ENCODE peak calls at places on chromosome 22, in nine cellular contexts. Z is fibroblast of mammary gland, M is fibroblast of lung, H is bronchial epithelial cell, J is foreskin fibroblast, F is astrocyte of the spinal cord, N is tibial nerve, U is BJ, L is cardiac fibroblast. V is an unnamed sample.

GRCh38 chr22:46116491-46116958 is 33.8 kb upstream of the PPARA start:
- DNase-seq in Z (peak), M (peak), H (peak), J (peak), F (peak), N (peak), U (no peak), L (peak), V (peak)

GRCh38 chr22:49206281-49206680 is 621.4 kb downstream of the BRD1 start:
- DNase-seq in Z (no peak), M (no peak), H (no peak), J (no peak), F (no peak), N (no peak), U (no peak), L (no peak), V (no peak)

GRCh38 chr22:49353185-49353584 is 474.5 kb downstream of the BRD1 start:
- DNase-seq in Z (no peak), M (no peak), H (no peak), J (no peak), F (no peak), N (no peak), U (no peak), L (no peak), V (no peak)

GRCh38 chr22:30609260-30610185 is 2.5 kb downstream of the TCN2 start:
- DNase-seq in Z (peak), M (peak), H (peak), J (peak), F (peak), N (no peak), U (peak), L (peak), V (peak)

GRCh38 chr22:48748113-48748859 is 1079.4 kb downstream of the BRD1 start:
- DNase-seq in Z (no peak), M (no peak), H (no peak), J (no peak), F (no peak), N (no peak), U (no peak), L (no peak), V (no peak)

GRCh38 chr22:28909375-28909774 is 26.0 kb downstream of the ZNRF3 start:
- DNase-seq in Z (peak), M (peak), H (no peak), J (no peak), F (no peak), N (no peak), U (no peak), L (peak), V (no peak)

GRCh38 chr22:18980829-18981228 is 44.7 kb upstream of the PRODH start:
- DNase-seq in Z (no peak), M (no peak), H (no peak), J (no peak), F (no peak), N (no peak), U (no peak), L (no peak), V (no peak)

GRCh38 chr22:37639070-37639760 is at the start of gene SH3BP1:
- DNase-seq in Z (no peak), M (peak), H (no peak), J (peak), F (no peak), N (no peak), U (no peak), L (peak), V (no peak)

GRCh38 chr22:29609139-29609538 is 5.7 kb downstream of the NF2 start:
- DNase-seq in Z (no peak), M (no peak), H (no peak), J (no peak), F (no peak), N (no peak), U (no peak), L (no peak), V (no peak)

GRCh38 chr22:30574095-30574981 is at the start of gene GAL3ST1:
- DNase-seq in Z (no peak), M (no peak), H (no peak), J (no peak), F (no peak), N (no peak), U (no peak), L (no peak), V (no peak)

GRCh38 chr22:27433585-27434190 is 367.9 kb downstream of the MN1 start:
- DNase-seq in Z (peak), M (peak), H (peak), J (no peak), F (no peak), N (no peak), U (no peak), L (no peak), V (no peak)

GRCh38 chr22:30627480-30627879 is 8.1 kb upstream of the SLC35E4 start:
- DNase-seq in Z (no peak), M (no peak), H (no peak), J (no peak), F (no peak), N (no peak), U (no peak), L (no peak), V (no peak)

GRCh38 chr22:30046716-30047363 is 33.4 kb upstream of the HORMAD2 start:
- DNase-seq in Z (no peak), M (no peak), H (no peak), J (no peak), F (no peak), N (no peak), U (no peak), L (no peak), V (no peak)

GRCh38 chr22:44403930-44404329 is 91.2 kb upstream of the SHISAL1 start:
- DNase-seq in Z (no peak), M (no peak), H (no peak), J (no peak), F (no peak), N (no peak), U (no peak), L (no peak), V (no peak)

GRCh38 chr22:46000081-46001027 is 23.4 kb upstream of the WNT7B start:
- DNase-seq in Z (no peak), M (no peak), H (no peak), J (no peak), F (no peak), N (no peak), U (no peak), L (no peak), V (no peak)

DNA sequence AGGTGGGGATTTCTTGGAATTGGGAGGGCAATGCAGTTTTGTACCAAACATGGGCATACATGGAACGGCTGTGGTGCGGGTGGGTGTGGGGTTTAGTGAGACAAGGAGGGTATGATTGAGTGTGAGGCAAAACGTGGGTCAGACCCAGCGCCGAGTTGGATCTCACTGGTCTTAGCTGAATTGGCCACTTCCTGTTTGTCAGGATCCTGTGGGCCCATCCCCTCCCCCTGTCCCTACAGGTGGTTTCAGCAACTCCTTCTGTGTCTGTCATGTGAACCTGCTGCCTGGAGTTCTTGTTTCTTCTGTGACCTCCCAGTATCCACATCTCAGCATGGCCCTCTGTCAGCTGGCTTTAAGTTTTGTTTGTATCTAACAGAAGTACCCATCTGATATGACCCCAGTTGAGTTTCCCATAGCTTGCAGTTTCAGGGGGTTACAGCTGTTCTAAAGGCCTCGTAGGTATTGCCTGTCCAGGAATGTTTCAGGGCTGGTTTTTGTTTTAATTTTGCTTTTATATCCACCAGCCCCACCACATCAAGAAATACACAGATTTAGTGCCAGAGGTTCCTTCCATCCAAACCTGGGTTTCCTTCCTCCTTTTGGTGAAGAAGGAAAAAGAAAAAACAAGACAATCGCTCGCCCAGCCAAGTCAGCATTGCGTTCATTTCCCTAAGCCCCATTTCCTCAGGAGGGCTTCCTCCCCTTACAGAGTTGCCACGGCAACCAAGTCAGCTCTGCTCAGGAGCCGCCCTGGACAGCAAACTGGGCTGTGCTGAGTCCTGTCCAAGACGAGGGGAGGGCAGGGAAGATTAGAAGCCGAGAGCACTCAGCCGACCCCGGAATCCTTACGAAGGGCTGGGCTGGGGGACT is 6.1 kb downstream of the APOL1 start:
- DNase-seq in Z (peak), M (peak), H (no peak), J (no peak), F (peak), N (no peak), U (no peak), L (peak), V (no peak)
- H3K4me3 ChIP-seq in Z (no peak), M (no peak), H (no peak), J (no peak), F (no peak), N (no peak), U (no peak), L (no peak), V (no peak)

DNA sequence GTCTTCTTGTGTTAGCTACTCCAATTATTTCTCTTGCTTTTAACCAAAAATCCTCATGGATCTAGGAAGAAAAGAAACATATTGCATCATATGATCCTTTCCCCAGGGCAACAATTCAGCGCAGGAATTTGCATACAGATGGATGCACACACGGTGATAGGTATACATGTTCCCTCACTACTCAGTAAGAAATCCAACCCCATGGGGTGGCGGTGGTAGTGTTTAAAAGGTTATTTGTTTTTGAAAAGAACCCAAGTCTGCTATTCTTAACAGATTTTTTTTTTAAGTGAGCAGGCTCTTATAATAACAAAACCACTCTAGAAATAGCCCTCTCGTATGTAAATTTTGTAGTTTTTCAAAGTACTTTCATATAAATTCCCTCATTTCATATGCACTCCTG is 4.2 kb upstream of the SYN3 start:
- DNase-seq in Z (no peak), M (no peak), H (no peak), J (no peak), F (no peak), N (no peak), U (no peak), L (no peak), V (no peak)
- H3K4me3 ChIP-seq in Z (no peak), M (no peak), H (no peak), J (no peak), F (no peak), N (no peak), U (no peak), L (no peak), V (no peak)

GRCh38 chr22:20437253-20438065 is at the start of gene SCARF2:
- DNase-seq in Z (no peak), M (peak), H (no peak), J (peak), F (peak), N (no peak), U (no peak), L (peak), V (no peak)

GRCh38 chr22:20439928-20440575 is 2.4 kb upstream of the SCARF2 start:
- DNase-seq in Z (no peak), M (no peak), H (no peak), J (no peak), F (no peak), N (no peak), U (no peak), L (no peak), V (no peak)

GRCh38 chr22:20438066-20438677 is 547 bp upstream of the SCARF2 start:
- DNase-seq in Z (no peak), M (peak), H (no peak), J (peak), F (peak), N (no peak), U (no peak), L (peak), V (no peak)

GRCh38 chr22:20439556-20439927 is 1.9 kb upstream of the SCARF2 start:
- DNase-seq in Z (no peak), M (no peak), H (no peak), J (no peak), F (no peak), N (no peak), U (no peak), L (no peak), V (no peak)

DNA sequence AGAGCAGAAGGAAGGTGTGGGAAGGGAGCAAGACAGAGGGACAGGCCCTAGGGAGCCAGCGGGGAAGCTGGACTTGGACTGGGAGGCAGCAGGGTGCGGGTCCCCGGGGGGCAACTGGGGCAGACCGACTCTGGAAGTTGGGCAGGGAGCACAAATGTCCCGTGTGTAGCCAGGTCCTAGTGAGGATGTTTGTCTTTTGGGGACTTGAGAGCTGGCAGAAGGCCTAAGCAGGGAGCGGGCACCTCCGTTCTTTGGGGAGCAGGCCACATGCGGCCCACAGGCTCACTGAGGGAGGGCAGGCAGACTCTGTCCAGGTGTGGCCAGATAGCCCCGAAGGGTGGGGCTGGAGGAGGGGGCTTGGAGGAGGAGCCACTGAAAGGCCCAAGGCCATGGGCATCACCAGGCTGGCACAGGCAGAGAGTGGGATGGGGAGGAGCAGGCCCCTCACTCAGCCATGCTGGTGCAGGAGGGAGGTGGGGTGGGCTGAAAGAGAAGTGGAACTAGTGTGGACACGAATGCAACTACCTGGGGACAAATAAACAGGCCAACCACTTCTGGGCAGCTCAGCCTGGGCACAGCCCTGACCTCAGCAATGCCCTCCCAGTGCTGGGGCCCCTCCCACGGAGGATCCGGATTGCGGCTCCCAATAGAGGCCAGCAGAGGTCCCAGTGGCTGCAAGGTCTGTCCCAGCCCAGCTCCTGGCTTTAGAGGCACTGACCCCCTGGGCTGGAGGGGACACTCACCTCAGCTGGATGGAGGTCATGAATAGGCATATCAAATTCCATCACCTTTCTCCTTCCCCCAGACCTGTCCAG is 1.3 kb upstream of the SCARF2 start:
- DNase-seq in Z (no peak), M (no peak), H (no peak), J (peak), F (no peak), N (no peak), U (no peak), L (peak), V (no peak)
- H3K4me3 ChIP-seq in Z (peak), M (no peak), H (no peak), J (peak), F (peak), N (peak), U (peak), L (peak), V (peak)

GRCh38 chr22:22106855-22107254 is 124.3 kb upstream of the TOP3B start:
- DNase-seq in Z (no peak), M (no peak), H (no peak), J (no peak), F (no peak), N (no peak), U (no peak), L (no peak), V (no peak)
- H3K4me3 ChIP-seq in Z (no peak), M (no peak), H (no peak), J (no peak), F (no peak), N (no peak), U (no peak), L (no peak), V (no peak)

DNA sequence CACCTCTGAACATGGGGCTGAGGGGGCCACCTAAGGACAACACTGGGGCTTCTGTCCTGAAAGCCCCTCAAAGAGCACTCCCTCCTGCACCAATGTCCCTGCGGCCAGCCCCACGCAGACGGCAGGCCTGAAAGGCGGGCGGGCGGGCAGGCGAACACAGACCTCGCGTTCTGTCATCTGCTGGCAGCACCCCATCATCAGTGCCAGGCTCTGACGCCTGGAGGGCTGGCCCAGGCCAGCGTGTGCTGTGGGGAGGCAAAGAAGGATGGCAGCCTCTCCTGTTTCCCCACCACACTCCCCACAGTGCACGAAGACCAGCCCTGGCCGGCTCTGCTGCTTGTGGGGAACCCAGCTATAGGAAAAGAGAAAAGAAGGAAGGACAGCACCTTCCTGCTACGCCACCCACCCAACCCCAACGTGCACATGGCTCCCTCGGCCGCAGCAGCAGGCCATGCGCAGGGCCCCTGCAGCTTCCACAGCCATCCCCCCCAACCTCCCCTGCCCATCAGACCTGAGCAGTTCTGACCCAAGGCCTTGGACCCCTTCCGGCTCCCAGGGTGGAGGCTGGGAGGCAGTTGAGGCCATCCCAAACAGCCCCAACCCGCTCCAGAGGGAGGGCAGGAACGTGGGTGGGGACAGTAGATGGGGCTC is 3.5 kb downstream of the SBF1 start:
- DNase-seq in Z (no peak), M (no peak), H (no peak), J (no peak), F (no peak), N (no peak), U (no peak), L (no peak), V (no peak)
- H3K4me3 ChIP-seq in Z (no peak), M (no peak), H (no peak), J (no peak), F (no peak), N (no peak), U (no peak), L (no peak), V (no peak)

GRCh38 chr22:41074466-41074865 is 17.9 kb upstream of the EP300 start:
- DNase-seq in Z (no peak), M (no peak), H (no peak), J (no peak), F (no peak), N (no peak), U (no peak), L (no peak), V (no peak)
- H3K4me3 ChIP-seq in Z (no peak), M (no peak), H (no peak), J (no peak), F (no peak), N (no peak), U (no peak), L (no peak), V (no peak)

GRCh38 chr22:31872209-31872608 is 72.1 kb upstream of the YWHAH start:
- DNase-seq in Z (no peak), M (no peak), H (no peak), J (no peak), F (no peak), N (no peak), U (no peak), L (peak), V (no peak)

GRCh38 chr22:31870890-31871289 is 73.4 kb upstream of the YWHAH start:
- DNase-seq in Z (peak), M (peak), H (peak), J (peak), F (peak), N (no peak), U (peak), L (peak), V (no peak)

GRCh38 chr22:31871475-31871874 is 72.9 kb upstream of the YWHAH start:
- DNase-seq in Z (no peak), M (no peak), H (no peak), J (no peak), F (no peak), N (no peak), U (no peak), L (no peak), V (no peak)

GRCh38 chr22:31866918-31867317 is 77.4 kb upstream of the YWHAH start:
- DNase-seq in Z (no peak), M (no peak), H (no peak), J (no peak), F (no peak), N (no peak), U (no peak), L (no peak), V (no peak)

GRCh38 chr22:31867386-31868153 is 76.8 kb upstream of the YWHAH start:
- DNase-seq in Z (no peak), M (no peak), H (no peak), J (peak), F (no peak), N (no peak), U (no peak), L (no peak), V (no peak)
- H3K4me3 ChIP-seq in Z (no peak), M (no peak), H (no peak), J (no peak), F (no peak), N (no peak), U (no peak), L (no peak), V (no peak)

GRCh38 chr22:47698906-47699305 is 936.5 kb downstream of the TBC1D22A start:
- DNase-seq in Z (no peak), M (no peak), H (no peak), J (no peak), F (no peak), N (no peak), U (no peak), L (no peak), V (no peak)
- H3K4me3 ChIP-seq in Z (no peak), M (no peak), H (no peak), J (no peak), F (no peak), N (no peak), U (no peak), L (no peak), V (no peak)

GRCh38 chr22:39534092-39534506 is 1.6 kb upstream of the RPS19BP1 start:
- DNase-seq in Z (no peak), M (no peak), H (no peak), J (no peak), F (no peak), N (no peak), U (no peak), L (no peak), V (no peak)
- H3K4me3 ChIP-seq in Z (no peak), M (no peak), H (no peak), J (no peak), F (no peak), N (no peak), U (no peak), L (no peak), V (no peak)